ENCODE peak calls at places on chromosomes 16 and 17, in nine cellular contexts. J is choroid plexus epithelial cell, X is esophagus squamous epithelium, F is suprapubic skin, Y is cardiac muscle cell, U is foreskin fibroblast, P is psoas muscle, S is cardiac fibroblast, Q is astrocyte of the spinal cord. D is an unnamed sample.
A peak's percentile ranks its signal among the peaks of the same experiment; 100 is the strongest.

GRCh38 chr16:68902376-68903345 is 59.3 kb downstream of the TANGO6 start:
- DNase-seq in J (peak; percentile 80), X (no peak), F (peak; percentile 12), Y (peak; percentile 79), U (peak; percentile 55), P (no peak), S (peak; percentile 68), Q (peak; percentile 69), D (no peak)

GRCh38 chr16:54446639-54447038 is 160.1 kb upstream of the IRX3 start:
- DNase-seq in J (peak; percentile 71), X (no peak), F (peak; percentile 88), Y (no peak), U (peak; percentile 46), P (peak; percentile 83), S (peak; percentile 87), Q (peak; percentile 92), D (peak; percentile 52)

GRCh38 chr16:87383522-87384161 is at the start of gene FBXO31:
- DNase-seq in J (peak; percentile 93), X (peak; percentile 41), F (peak; percentile 91), Y (peak; percentile 93), U (peak; percentile 96), P (peak; percentile 92), S (peak; percentile 93), Q (peak; percentile 91), D (peak; percentile 89)

GRCh38 chr17:76376318-76377133 is 7.9 kb upstream of the SPHK1 start:
- DNase-seq in J (peak; percentile 65), X (no peak), F (no peak), Y (no peak), U (no peak), P (no peak), S (peak; percentile 54), Q (no peak), D (no peak)

GRCh38 chr17:36133629-36134259 is 30.1 kb downstream of the CCL4 start:
- DNase-seq in J (peak; percentile 58), X (no peak), F (no peak), Y (no peak), U (peak; percentile 3), P (no peak), S (peak; percentile 52), Q (peak; percentile 78), D (no peak)

GRCh38 chr16:66954097-66954659 is 6.9 kb upstream of the CES3 start:
- DNase-seq in J (peak; percentile 86), X (no peak), F (no peak), Y (peak; percentile 84), U (peak; percentile 87), P (peak; percentile 82), S (peak; percentile 84), Q (peak; percentile 75), D (peak; percentile 37)

GRCh38 chr16:85136705-85137322 is 24.5 kb upstream of the CIBAR2 start:
- DNase-seq in J (peak; percentile 81), X (no peak), F (no peak), Y (no peak), U (peak; percentile 77), P (no peak), S (peak; percentile 79), Q (peak; percentile 32), D (no peak)

GRCh38 chr17:68512967-68513474 is 791 bp downstream of the PRKAR1A start:
- DNase-seq in J (peak; percentile 59), X (no peak), F (no peak), Y (peak; percentile 36), U (peak; percentile 44), P (no peak), S (peak; percentile 68), Q (peak; percentile 55), D (no peak)

GRCh38 chr17:78890111-78890897 is 12.7 kb downstream of the CEP295NL start:
- DNase-seq in J (no peak), X (peak; percentile 41), F (no peak), Y (no peak), U (no peak), P (peak; percentile 71), S (no peak), Q (no peak), D (no peak)

GRCh38 chr17:61387511-61388305 is 11.9 kb upstream of the TBX2 start:
- DNase-seq in J (no peak), X (no peak), F (no peak), Y (no peak), U (no peak), P (peak; percentile 42), S (no peak), Q (no peak), D (no peak)

GRCh38 chr16:28241924-28242323 is 30.2 kb upstream of the XPO6 start:
- DNase-seq in J (no peak), X (no peak), F (no peak), Y (no peak), U (no peak), P (no peak), S (no peak), Q (no peak), D (no peak)
- TF ChIP-seq CTCF in J (no peak), X (no peak), F (no peak), Y (no peak), U (no peak), P (no peak), S (no peak), Q (no peak), D (no peak)

GRCh38 chr16:4926928-4927327 is 10.0 kb downstream of the PPL start:
- DNase-seq in J (no peak), X (no peak), F (no peak), Y (no peak), U (no peak), P (no peak), S (no peak), Q (no peak), D (no peak)
- TF ChIP-seq CTCF in J (no peak), X (no peak), F (no peak), Y (no peak), U (no peak), P (no peak), S (no peak), Q (no peak), D (no peak)

DNA sequence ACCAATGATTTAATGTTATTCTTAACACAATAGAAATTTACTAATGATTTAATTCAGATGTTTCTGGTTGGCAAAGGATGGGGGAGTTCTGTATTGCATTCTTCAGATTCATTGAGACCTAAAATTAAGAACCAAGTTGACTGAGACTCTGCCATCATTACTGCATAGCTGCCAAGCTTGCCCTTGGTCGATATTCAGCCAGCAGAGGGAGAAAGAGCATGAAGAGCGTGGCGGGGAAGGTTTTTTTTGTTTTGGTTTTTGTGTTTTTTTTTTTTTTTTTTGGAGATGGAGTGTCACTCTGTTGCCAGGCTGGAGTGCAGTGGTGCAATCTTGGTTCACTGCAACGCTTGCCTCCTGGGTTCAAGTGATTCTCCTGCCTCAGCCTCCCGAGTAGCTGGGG is 659.4 kb upstream of the EEF2KMT start:
- DNase-seq in J (no peak), X (no peak), F (no peak), Y (no peak), U (no peak), P (no peak), S (no peak), Q (no peak), D (no peak)
- TF ChIP-seq CTCF in J (no peak), X (no peak), F (no peak), Y (no peak), U (no peak), P (no peak), S (no peak), Q (no peak), D (no peak)

DNA sequence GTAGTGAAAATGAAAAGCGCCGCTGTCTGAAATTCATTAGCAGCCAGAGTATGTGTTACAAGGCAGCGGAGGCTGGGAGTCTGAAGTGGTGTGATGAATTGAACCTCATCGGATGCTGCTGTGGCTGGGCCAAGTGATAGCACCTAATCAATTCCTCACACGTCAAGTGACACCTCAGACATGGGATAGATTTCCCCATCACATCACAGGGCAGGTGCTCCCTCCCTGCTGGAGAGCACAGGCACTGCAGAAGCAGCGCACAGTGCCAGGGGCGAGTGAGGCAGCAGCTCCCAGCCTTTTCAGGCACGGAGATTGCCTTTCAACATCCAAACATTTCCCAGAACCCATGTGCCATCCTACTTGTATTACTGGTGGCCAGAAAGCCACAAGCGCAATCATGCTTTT is 32.2 kb downstream of the DRC3 start:
- DNase-seq in J (no peak), X (no peak), F (no peak), Y (no peak), U (no peak), P (peak; percentile 78), S (no peak), Q (no peak), D (no peak)
- TF ChIP-seq CTCF in J (peak; percentile 41), X (no peak), F (no peak), Y (peak; percentile 34), U (peak; percentile 12), P (peak; percentile 62), S (peak; percentile 43), Q (peak; percentile 40), D (no peak)